ENCODE peak calls at places on chromosome 19, in five cellular contexts. E is CD4-positive, CD25-positive, alpha-beta regulatory T cell; F is CD8-positive, alpha-beta memory T cell; Z is fibroblast of lung; R is left ventricle myocardium inferior. J is an unnamed sample.

GRCh38 chr19:29305268-29305667 is 92.3 kb upstream of the UQCRFS1 start:
- DNase-seq in R (no peak), E (no peak), Z (no peak), F (no peak), J (no peak)

GRCh38 chr19:5850743-5851293 is 431 bp downstream of the FUT3 start:
- DNase-seq in F (no peak), Z (peak), E (no peak), R (no peak), J (no peak)

GRCh38 chr19:15737722-15738121 is at the start of gene OR10H3:
- DNase-seq in R (no peak), F (no peak), Z (no peak), E (no peak), J (no peak)

GRCh38 chr19:50431343-50432220 is 1.1 kb upstream of the MYBPC2 start:
- DNase-seq in E (peak), Z (peak), F (peak), R (peak), J (peak)

GRCh38 chr19:34232566-34233481 is 21.5 kb upstream of the GARRE1 start:
- DNase-seq in Z (peak), R (peak), E (peak), F (no peak), J (peak)

GRCh38 chr19:1098177-1099051 is 3.2 kb upstream of the POLR2E start:
- DNase-seq in R (no peak), Z (no peak), E (no peak), F (no peak), J (no peak)

GRCh38 chr19:50003810-50004419 is 21.3 kb downstream of the VRK3 start:
- DNase-seq in E (peak), R (no peak), Z (peak), F (no peak), J (peak)

GRCh38 chr19:54405628-54406027 is 9.6 kb upstream of the TTYH1 start:
- DNase-seq in F (no peak), R (no peak), Z (no peak), E (no peak), J (no peak)

GRCh38 chr19:34677386-34678084 is at the start of gene ZNF302:
- DNase-seq in E (peak), Z (peak), R (peak), F (peak), J (peak)

GRCh38 chr19:50224986-50225747 is 21.7 kb downstream of the MYH14 start:
- DNase-seq in E (no peak), R (peak), F (no peak), Z (no peak), J (no peak)

GRCh38 chr19:955803-956746 is 28.1 kb upstream of the WDR18 start:
- DNase-seq in R (no peak), F (no peak), Z (no peak), E (no peak), J (no peak)

GRCh38 chr19:3115916-3116602 is 19.8 kb upstream of the GNA15 start:
- DNase-seq in Z (peak), R (no peak), E (no peak), F (no peak), J (no peak)

GRCh38 chr19:7914598-7915045 is at the start of gene TGFBR3L:
- DNase-seq in Z (no peak), F (no peak), R (no peak), E (no peak), J (no peak)

GRCh38 chr19:35533201-35533821 is at the start of gene GAPDHS:
- DNase-seq in E (no peak), R (no peak), Z (no peak), F (no peak), J (no peak)

GRCh38 chr19:13428352-13428751 is 77.9 kb downstream of the CACNA1A start:
- DNase-seq in F (no peak), E (peak), Z (peak), R (no peak), J (no peak)

GRCh38 chr19:49638360-49638759 is 1.6 kb downstream of the RRAS start:
- DNase-seq in Z (no peak), E (no peak), F (no peak), R (no peak), J (no peak)

GRCh38 chr19:49891393-49891792 is 5.3 kb downstream of the IL4I1 start:
- DNase-seq in E (no peak), R (no peak), F (no peak), Z (no peak), J (no peak)

GRCh38 chr19:27741236-27741635 is 1471.7 kb downstream of the UQCRFS1 start:
- DNase-seq in Z (no peak), E (no peak), R (no peak), F (no peak), J (no peak)

GRCh38 chr19:48247212-48247611 is 8.5 kb downstream of the CARD8 start:
- DNase-seq in Z (no peak), R (no peak), F (no peak), E (no peak), J (no peak)

GRCh38 chr19:13842294-13843103 is 34.4 kb upstream of the NANOS3 start:
- DNase-seq in E (peak), R (peak), Z (peak), F (peak), J (peak)

GRCh38 chr19:29550896-29551295 is 25.1 kb downstream of the VSTM2B start:
- DNase-seq in E (no peak), Z (no peak), R (no peak), F (no peak), J (no peak)

GRCh38 chr19:8924283-8924682 is 85.9 kb downstream of the MUC16 start:
- DNase-seq in E (no peak), Z (no peak), R (no peak), F (no peak), J (no peak)

GRCh38 chr19:43152217-43152616 is 34.1 kb downstream of the PSG5 start:
- DNase-seq in E (no peak), R (no peak), Z (peak), F (no peak), J (no peak)

GRCh38 chr19:30086220-30086619 is 144.2 kb downstream of the URI1 start:
- DNase-seq in R (no peak), F (no peak), Z (no peak), E (no peak), J (no peak)

GRCh38 chr19:8096071-8096470 is 43.5 kb downstream of the CCL25 start:
- DNase-seq in R (no peak), F (no peak), E (no peak), Z (no peak), J (no peak)

DNA sequence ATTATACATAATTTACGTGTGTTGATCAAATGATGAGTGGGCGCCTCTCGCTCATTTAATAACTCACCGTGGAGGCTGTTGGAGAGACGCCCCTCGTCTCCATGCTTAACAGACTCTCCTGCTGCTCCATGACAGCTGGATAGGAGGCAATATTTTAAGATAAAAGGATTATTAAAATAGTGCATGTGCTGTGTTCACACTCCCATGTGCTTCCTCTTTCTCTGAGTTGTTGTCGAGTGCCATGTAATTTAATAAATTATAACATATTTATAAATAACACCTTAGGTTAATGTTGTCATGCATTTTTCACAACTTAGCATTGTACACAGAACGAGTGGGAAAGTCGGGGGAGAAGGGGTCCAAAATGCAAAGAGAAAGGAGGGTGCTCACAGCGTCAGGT is 161.4 kb upstream of the TSHZ3 start:
- DNase-seq in R (no peak), Z (no peak), F (no peak), E (no peak), J (no peak)
- H3K27ac ChIP-seq in R (no peak), Z (no peak), F (no peak), E (no peak), J (no peak)

DNA sequence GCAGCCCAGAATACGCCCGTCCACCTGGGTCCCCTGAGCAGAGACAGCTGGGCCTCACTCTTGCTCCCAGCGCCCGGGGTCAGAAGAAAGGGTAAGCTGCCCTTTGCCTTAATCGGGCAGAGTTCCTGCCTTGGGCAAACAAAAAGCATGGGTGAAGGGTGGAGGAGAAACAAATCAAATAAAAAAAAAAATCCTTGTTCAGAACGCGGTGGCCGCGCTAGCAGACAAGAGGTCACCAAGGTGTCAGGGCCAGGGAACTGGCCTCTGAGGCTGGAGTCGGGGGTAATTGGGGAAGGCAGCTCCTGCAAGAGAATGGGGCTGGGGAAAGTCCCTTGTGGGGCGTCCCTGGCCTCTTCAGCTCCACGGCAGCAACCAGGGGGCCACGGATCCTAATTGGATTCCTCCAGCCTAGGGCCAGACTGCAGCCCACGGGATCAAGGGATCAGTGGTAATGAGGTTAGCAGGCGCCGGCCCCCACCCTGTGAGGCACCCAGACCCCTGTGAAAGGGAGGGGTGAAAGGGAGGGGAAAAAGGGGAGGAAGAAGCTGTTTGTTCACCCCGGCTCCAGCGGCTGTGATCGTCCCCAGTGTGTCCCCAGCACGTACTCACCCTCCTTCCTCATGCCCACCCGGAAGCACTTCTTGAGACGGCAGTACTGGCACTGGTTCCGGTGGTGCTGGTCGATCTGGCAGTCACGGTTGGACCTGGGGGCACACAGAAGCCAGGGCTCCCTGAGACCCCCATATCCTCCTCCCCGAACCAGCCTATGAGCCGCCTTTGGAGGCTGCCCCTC is 5.5 kb downstream of the NR2F6 start:
- DNase-seq in Z (no peak), F (no peak), E (no peak), R (no peak), J (no peak)
- H3K4me3 ChIP-seq in Z (no peak), F (no peak), E (no peak), R (no peak), J (no peak)

GRCh38 chr19:19443283-19443682 is 37.8 kb downstream of the GATAD2A start:
- DNase-seq in F (no peak), E (no peak), Z (no peak), R (no peak), J (no peak)

GRCh38 chr19:19445288-19445687 is 39.8 kb downstream of the GATAD2A start:
- DNase-seq in F (no peak), E (no peak), R (no peak), Z (no peak), J (no peak)

GRCh38 chr19:19445911-19446361 is 40.5 kb downstream of the GATAD2A start:
- DNase-seq in R (no peak), F (no peak), Z (peak), E (peak), J (no peak)

GRCh38 chr19:19443902-19444693 is 38.6 kb downstream of the GATAD2A start:
- DNase-seq in R (no peak), Z (no peak), E (peak), F (no peak), J (peak)

GRCh38 chr19:19444694-19445155 is 39.2 kb downstream of the GATAD2A start:
- DNase-seq in E (peak), R (no peak), F (no peak), Z (peak), J (peak)
- H3K27ac ChIP-seq in E (peak), R (peak), F (peak), Z (peak), J (no peak)

GRCh38 chr19:4557186-4557970 is 2.1 kb downstream of the SEMA6B start:
- DNase-seq in R (no peak), E (no peak), Z (no peak), F (no peak), J (no peak)
- H3K4me3 ChIP-seq in R (peak), E (no peak), Z (no peak), F (no peak), J (no peak)

GRCh38 chr19:46492841-46493235 is 2.8 kb downstream of the PNMA8B start:
- DNase-seq in R (no peak), E (no peak), Z (no peak), F (no peak), J (no peak)

GRCh38 chr19:46489445-46490272 is 6.0 kb downstream of the PNMA8B start:
- DNase-seq in R (peak), Z (peak), E (no peak), F (no peak), J (peak)

GRCh38 chr19:46488551-46488950 is 7.1 kb downstream of the PNMA8B start:
- DNase-seq in R (no peak), E (no peak), F (no peak), Z (no peak), J (no peak)

GRCh38 chr19:46491975-46492682 is 3.5 kb downstream of the PNMA8B start:
- DNase-seq in F (no peak), E (no peak), Z (no peak), R (no peak), J (no peak)

DNA sequence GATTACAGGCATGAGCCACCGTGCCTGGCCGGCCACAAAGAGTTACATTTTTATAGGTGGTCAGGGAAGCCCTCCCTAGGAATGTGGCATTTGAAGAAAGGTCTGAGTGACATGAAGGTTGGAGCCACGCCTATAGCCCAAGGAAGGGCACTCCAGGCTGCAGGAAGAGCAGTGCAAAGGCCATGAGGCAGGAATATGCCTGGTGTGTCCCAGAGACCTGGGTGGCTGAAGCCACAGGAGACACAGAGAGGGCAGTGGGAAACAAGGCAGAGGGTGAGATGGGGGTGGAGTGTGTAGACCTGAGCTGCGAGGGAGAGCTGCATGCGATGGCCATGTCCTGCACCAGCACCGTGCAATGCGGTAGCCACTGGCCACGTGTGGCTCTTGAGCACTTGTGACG is 4.9 kb downstream of the PNMA8B start:
- DNase-seq in E (no peak), F (no peak), Z (no peak), R (no peak), J (no peak)
- H3K27ac ChIP-seq in E (no peak), F (no peak), Z (no peak), R (no peak), J (no peak)

GRCh38 chr19:57511484-57511883 is 11.7 kb downstream of the ZNF773 start:
- DNase-seq in E (no peak), Z (no peak), R (no peak), F (no peak), J (no peak)

GRCh38 chr19:57512845-57513244 is 13.1 kb downstream of the ZNF773 start:
- DNase-seq in R (no peak), F (no peak), Z (peak), E (peak), J (no peak)

DNA sequence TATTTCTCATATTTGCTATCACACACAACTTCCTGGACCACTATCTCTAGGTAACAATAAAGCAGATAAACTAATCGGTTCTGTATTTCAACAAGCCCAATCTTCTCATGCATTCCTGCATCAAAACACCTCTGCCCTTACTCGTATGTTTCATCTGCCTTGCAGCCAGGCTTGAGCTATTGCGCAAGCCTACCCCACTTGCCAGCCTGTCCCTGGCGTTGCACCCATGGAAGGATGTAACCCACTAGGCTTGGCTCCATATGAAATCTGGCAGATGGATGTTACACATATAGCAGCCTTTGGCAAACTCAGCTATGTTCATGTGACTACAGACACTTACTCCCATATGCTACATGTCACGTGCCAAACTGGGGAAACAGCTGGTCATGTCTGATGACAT is 11.9 kb upstream of the ZNF549 start:
- DNase-seq in F (no peak), R (no peak), Z (no peak), E (no peak), J (no peak)
- H3K4me3 ChIP-seq in F (no peak), R (no peak), Z (no peak), E (no peak), J (no peak)

DNA sequence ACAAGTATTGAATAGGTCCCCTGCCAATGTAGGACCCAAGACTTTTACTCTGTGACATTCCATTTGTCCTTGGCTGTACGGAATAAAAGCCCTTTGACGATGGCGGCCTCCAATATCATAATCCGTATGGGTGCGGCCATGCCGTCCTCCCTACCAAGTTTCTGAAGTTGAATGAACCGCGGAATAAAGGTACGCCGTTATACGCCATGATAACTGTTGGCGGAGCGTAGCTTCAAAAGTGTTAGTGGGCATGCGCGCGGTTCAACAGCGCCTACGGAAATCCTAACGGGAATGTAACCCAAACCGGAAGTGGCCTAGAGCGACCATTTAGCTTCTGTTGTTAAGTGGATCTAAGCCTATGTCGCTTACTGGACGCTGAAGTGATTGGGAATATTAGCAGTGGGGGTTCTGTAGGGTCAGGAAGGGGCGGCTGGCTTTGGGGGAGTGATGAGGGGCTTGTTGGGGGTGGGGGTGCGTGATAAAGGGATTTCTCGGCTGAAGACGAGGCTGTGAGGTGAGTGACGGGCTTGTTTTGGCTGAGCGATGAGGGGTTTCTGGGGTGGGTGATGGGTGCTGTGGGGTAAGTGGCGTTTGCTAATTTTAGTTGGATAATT is at the start of gene ZNF175:
- DNase-seq in F (peak), E (peak), R (peak), Z (peak), J (peak)
- H3K27ac ChIP-seq in F (peak), E (no peak), R (peak), Z (peak), J (no peak)

GRCh38 chr19:37655689-37656491 is 625 bp upstream of the ZFP30 start:
- DNase-seq in Z (peak), E (peak), R (peak), F (peak), J (peak)
- H3K4me3 ChIP-seq in Z (peak), E (peak), R (peak), F (peak), J (peak)

GRCh38 chr19:38289955-38290354 is 14.1 kb upstream of the C19orf33 start:
- DNase-seq in R (no peak), Z (no peak), E (no peak), F (no peak), J (no peak)

GRCh38 chr19:38288127-38288855 is 15.8 kb upstream of the C19orf33 start:
- DNase-seq in E (no peak), R (no peak), Z (no peak), F (no peak), J (no peak)

GRCh38 chr19:38293281-38293680 is 10.8 kb upstream of the C19orf33 start:
- DNase-seq in F (no peak), R (no peak), E (no peak), Z (no peak), J (no peak)

GRCh38 chr19:38291855-38292254 is 12.2 kb upstream of the C19orf33 start:
- DNase-seq in F (no peak), E (no peak), R (no peak), Z (no peak), J (no peak)

DNA sequence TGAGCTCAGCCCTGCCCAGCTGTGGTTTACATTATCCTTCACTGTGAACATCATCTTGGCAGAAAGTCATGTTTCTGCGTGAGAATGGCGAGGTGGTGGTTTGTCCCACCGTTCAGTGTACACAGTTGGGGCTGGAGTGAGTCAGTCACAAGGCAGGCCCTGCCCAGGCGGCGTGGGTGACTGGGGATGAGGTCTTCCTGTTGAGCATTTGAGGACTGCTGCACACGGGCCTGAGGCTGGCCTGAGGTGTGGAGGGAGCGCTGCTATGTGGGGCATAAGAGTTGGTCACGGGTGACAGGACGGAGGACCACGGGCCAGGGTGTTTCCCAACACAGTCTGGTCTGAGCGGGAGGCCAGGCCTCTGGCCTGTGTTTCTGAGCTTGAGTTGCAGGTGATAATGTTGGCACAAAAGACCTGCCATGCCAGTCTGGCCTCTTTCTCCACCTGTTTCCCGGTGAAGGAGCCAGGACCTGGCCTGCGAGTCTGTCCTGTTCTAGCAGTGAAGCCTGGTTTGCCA is 13.4 kb upstream of the C19orf33 start:
- DNase-seq in R (no peak), Z (peak), E (no peak), F (no peak), J (no peak)
- H3K27ac ChIP-seq in R (no peak), Z (peak), E (no peak), F (no peak), J (no peak)